ENCODE peak calls at places on chromosomes 2 and 18, in nine cellular contexts. I, X, U, T, Y, S, L, H and O are unnamed samples.

GRCh38 chr2:215579809-215580208 is 143.9 kb upstream of the FN1 start:
- DNase-seq in I (no peak), X (no peak), U (no peak), T (no peak), Y (no peak), S (no peak), L (no peak), H (no peak), O (peak)

GRCh38 chr2:200658278-200658864 is 72.6 kb downstream of the AOX1 start:
- DNase-seq in I (no peak), X (no peak), U (no peak), T (no peak), Y (no peak), S (peak), L (no peak), H (no peak), O (no peak)

GRCh38 chr2:175154670-175155082 is 13.3 kb downstream of the ATF2 start:
- DNase-seq in I (no peak), X (no peak), U (no peak), T (no peak), Y (no peak), S (no peak), L (no peak), H (no peak), O (no peak)

GRCh38 chr2:42793314-42794270 is 1.2 kb upstream of the HAAO start:
- DNase-seq in I (no peak), X (no peak), U (no peak), T (no peak), Y (peak), S (no peak), L (peak), H (no peak), O (no peak)

GRCh38 chr18:72160504-72161445 is 383.4 kb downstream of the CBLN2 start:
- DNase-seq in I (no peak), X (no peak), U (no peak), T (no peak), Y (no peak), S (no peak), L (no peak), H (no peak), O (no peak)

GRCh38 chr2:159539701-159540100 is 76.6 kb downstream of the BAZ2B start:
- DNase-seq in I (no peak), X (no peak), U (no peak), T (no peak), Y (no peak), S (no peak), L (no peak), H (no peak), O (no peak)

GRCh38 chr2:230128943-230129342 is 60.2 kb upstream of the SLC16A14 start:
- DNase-seq in I (no peak), X (no peak), U (no peak), T (no peak), Y (no peak), S (peak), L (no peak), H (no peak), O (no peak)

GRCh38 chr2:104901037-104901851 is 47.3 kb downstream of the POU3F3 start:
- DNase-seq in I (no peak), X (no peak), U (no peak), T (no peak), Y (no peak), S (peak), L (no peak), H (no peak), O (no peak)

GRCh38 chr2:76870581-76870980 is 651.6 kb downstream of the LRRTM4 start:
- DNase-seq in I (no peak), X (no peak), U (no peak), T (no peak), Y (no peak), S (no peak), L (no peak), H (no peak), O (no peak)

GRCh38 chr2:66665124-66665984 is 230.4 kb downstream of the MEIS1 start:
- DNase-seq in I (no peak), X (no peak), U (no peak), T (no peak), Y (no peak), S (no peak), L (no peak), H (no peak), O (no peak)

GRCh38 chr2:25572638-25573037 is 100.7 kb downstream of the DTNB start:
- DNase-seq in I (no peak), X (no peak), U (no peak), T (no peak), Y (no peak), S (no peak), L (no peak), H (no peak), O (no peak)

GRCh38 chr2:166419616-166419934 is 43.8 kb upstream of the SCN9A start:
- DNase-seq in I (no peak), X (no peak), U (no peak), T (no peak), Y (no peak), S (no peak), L (no peak), H (no peak), O (no peak)

GRCh38 chr2:85648619-85649018 is 19.4 kb downstream of the SFTPB start:
- DNase-seq in I (peak), X (no peak), U (no peak), T (no peak), Y (no peak), S (no peak), L (no peak), H (no peak), O (no peak)

GRCh38 chr2:134231965-134232340 is 21.9 kb upstream of the MGAT5 start:
- DNase-seq in I (no peak), X (no peak), U (no peak), T (no peak), Y (no peak), S (no peak), L (no peak), H (no peak), O (no peak)

GRCh38 chr2:74199871-74200305 is 1.5 kb downstream of the MTHFD2 start:
- DNase-seq in I (no peak), X (no peak), U (no peak), T (no peak), Y (no peak), S (no peak), L (peak), H (no peak), O (no peak)

DNA sequence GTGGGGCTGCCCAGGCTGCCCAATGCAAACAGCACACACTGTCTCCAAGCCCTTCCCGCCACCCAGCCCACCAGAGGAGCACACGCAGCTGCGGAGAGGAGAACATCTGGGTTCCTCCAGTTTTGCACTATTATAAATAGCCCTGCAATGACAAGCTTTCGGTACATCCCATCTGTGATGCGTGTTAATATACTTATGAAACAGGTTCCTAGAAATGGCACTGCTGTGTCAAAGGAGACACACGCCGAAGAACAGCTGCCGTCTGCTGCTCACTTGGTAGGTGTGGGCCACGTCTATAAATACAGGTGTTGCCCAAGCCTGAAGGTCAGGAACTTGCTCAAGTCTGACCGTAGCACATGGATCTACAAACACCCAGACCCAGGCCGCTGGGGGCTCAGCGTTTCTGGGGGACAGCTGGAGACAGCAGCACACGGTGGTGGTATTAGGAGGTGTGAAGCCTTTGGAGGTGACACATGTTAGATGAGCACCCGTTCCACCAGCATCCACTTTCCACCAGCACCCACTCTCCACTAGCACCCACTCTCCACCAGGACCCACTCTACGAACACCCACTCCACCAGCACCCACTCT is 34.2 kb downstream of the PXDN start:
- DNase-seq in I (no peak), X (no peak), U (no peak), T (no peak), Y (no peak), S (no peak), L (no peak), H (no peak), O (no peak)
- TF ChIP-seq CTCF in I (no peak), X (no peak), U (no peak), T (no peak), Y (no peak), S (no peak), L (no peak), H (no peak), O (no peak)

GRCh38 chr2:38751847-38752410 is 768 bp upstream of the SRSF7 start:
- DNase-seq in I (peak), X (no peak), U (no peak), T (no peak), Y (no peak), S (no peak), L (no peak), H (no peak), O (no peak)

GRCh38 chr2:38750793-38751042 is 443 bp downstream of the SRSF7 start:
- DNase-seq in I (peak), X (no peak), U (no peak), T (peak), Y (peak), S (peak), L (peak), H (no peak), O (peak)

GRCh38 chr2:38751043-38751846 is at the start of gene SRSF7:
- DNase-seq in I (peak), X (peak), U (peak), T (peak), Y (peak), S (peak), L (peak), H (peak), O (peak)

GRCh38 chr2:38748857-38749804 is 2.0 kb downstream of the SRSF7 start:
- DNase-seq in I (no peak), X (no peak), U (no peak), T (no peak), Y (no peak), S (no peak), L (no peak), H (no peak), O (no peak)

DNA sequence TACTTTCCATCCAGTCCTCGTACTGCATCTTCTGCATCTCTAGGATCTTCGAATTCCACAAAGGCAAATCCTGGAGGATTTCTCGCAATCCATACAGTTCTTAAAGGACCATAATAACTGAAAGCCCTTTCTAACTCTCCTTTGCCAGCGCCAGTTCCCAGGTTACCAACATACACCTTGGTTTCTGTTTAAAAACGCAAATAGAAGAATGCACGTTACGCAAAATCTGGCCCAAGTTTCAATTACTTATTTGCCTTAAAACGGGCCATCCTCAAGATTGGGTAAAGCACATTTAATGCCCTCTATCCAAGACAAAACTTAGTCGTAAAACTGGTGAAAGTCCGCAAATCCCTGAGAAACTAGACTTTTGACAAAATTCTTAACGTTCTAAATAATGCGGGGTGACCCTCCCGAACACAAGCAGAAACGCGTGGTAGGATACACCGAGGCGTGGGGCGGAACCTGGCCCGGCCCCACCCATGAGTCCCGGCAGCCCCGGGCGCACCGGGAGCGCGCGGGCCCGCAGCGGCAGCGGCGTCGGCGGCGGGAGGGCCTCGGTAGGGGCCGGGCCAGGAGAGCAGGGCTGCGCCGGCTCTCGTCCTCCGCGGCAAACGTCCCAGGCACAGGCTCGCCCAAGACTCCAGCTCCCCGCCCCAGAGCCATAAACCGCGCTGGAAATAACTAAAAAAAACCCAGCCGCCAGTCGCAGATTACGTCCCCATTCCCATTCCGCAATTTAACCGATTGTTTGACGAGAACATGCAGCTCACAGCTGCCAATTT is 959 bp downstream of the SRSF7 start:
- DNase-seq in I (no peak), X (peak), U (no peak), T (peak), Y (peak), S (peak), L (peak), H (no peak), O (peak)
- TF ChIP-seq POLR2A in I (peak), X (peak), U (no peak), T (peak), Y (peak), S (no peak), L (peak), H (no peak), O (peak)

GRCh38 chr2:24050041-24050655 is 607 bp downstream of the FKBP1B start:
- DNase-seq in I (no peak), X (peak), U (no peak), T (peak), Y (peak), S (peak), L (no peak), H (no peak), O (no peak)
- H3K4me3 ChIP-seq in I (peak), X (peak), U (peak), T (peak), Y (peak), S (peak), L (peak), H (peak), O (peak)

GRCh38 chr18:25261768-25262167 is 90.2 kb downstream of the ZNF521 start:
- DNase-seq in I (no peak), X (no peak), U (no peak), T (no peak), Y (no peak), S (no peak), L (no peak), H (no peak), O (no peak)

DNA sequence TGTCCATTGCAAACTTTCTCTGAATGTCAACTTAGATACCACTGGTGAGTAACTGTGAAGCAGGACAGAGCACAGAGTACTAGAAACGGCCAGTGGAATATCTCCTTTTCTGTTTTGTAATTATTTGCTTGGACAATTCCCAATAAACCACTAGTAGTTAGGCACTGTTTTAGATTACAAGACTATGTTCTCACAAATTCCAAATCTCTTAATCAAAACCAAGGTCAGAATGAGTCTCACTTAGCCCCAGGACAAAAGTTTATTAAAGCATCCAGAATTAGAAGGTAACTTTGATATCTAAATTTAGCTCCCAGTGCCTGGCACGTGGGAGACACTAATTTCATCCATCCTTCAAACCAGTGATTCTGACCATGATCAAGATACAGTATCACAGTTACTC is 89.0 kb downstream of the ZNF521 start:
- DNase-seq in I (no peak), X (no peak), U (no peak), T (no peak), Y (no peak), S (no peak), L (no peak), H (no peak), O (no peak)
- TF ChIP-seq CTCF in I (no peak), X (no peak), U (no peak), T (no peak), Y (no peak), S (no peak), L (no peak), H (no peak), O (no peak)

GRCh38 chr2:241842620-241843211 is 16.0 kb downstream of the PDCD1 start:
- DNase-seq in I (no peak), X (peak), U (no peak), T (peak), Y (no peak), S (peak), L (peak), H (no peak), O (no peak)

GRCh38 chr2:241843321-241844065 is 15.2 kb downstream of the PDCD1 start:
- DNase-seq in I (no peak), X (peak), U (no peak), T (peak), Y (no peak), S (no peak), L (no peak), H (no peak), O (no peak)

GRCh38 chr2:241844831-241845578 is 13.7 kb downstream of the PDCD1 start:
- DNase-seq in I (no peak), X (no peak), U (no peak), T (peak), Y (no peak), S (no peak), L (no peak), H (no peak), O (no peak)

GRCh38 chr2:241842067-241842415 is 16.7 kb downstream of the PDCD1 start:
- DNase-seq in I (no peak), X (no peak), U (no peak), T (peak), Y (no peak), S (no peak), L (no peak), H (no peak), O (no peak)

DNA sequence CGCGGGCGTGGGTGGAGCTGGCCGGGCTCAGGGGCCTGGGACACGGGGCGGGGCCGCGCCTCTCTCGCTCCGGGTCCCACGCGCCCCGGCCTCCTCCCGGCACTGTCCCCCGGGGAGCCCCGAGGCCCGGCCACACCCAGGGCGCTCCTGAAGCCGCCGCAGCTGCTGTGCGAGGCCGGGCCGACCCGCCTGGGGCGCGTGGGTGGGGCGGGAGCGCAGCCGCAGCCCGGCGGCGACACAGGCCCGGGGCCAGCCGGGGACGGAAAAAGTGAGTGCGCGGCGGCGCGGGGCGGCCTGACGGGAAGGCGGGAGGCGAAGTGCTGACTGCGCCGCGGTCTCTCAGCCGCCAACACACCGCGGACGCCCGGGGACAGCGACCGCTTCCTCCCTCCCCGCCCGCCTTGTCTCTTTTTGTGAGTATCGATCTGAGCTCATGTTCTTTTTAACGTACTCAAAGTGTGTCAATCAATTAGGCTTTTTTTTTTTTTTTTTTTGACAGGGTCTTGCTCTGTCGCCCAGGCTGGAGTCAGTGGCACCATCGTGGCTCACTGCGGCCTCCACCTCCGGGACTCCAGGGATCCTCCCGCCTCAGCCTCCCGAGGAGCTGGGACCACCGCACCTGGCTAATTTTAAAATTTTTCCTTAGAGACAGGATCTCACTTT is 14.5 kb downstream of the PDCD1 start:
- DNase-seq in I (peak), X (peak), U (no peak), T (peak), Y (peak), S (peak), L (peak), H (no peak), O (peak)
- TF ChIP-seq POLR2A in I (no peak), X (no peak), U (no peak), T (no peak), Y (no peak), S (no peak), L (no peak), H (no peak), O (no peak)

DNA sequence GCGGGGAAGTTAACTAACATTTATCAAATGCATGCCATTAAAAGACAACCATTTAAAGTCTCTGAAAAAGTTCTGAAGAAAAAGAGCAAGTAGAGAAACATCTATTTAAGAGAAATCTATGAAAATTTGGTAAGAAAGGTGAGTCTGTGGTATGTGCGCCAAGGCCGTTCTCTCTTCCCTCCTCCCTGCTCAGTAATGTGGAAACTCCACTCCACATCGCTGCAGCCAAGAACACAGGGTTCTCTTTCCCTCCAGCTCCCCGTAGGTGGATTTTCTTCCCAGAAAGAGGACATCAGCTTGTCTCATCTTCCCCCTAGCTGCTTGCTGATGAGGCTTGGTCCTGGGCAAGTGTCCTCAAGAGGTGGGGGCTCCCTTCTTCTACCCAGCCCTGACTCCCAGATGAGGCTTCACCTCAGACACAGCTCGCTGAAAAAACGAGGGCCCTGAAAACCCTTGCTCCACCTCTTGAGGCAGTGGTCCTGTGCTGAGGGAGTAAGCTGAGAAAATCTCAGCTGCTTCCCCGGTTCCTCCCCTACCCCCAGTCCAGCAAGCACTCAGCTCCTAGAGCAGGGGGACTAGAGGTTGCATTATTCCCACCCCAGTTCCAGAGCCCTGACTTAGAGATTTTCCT is 45.8 kb upstream of the PTPRM start:
- DNase-seq in I (no peak), X (no peak), U (no peak), T (no peak), Y (no peak), S (no peak), L (no peak), H (no peak), O (no peak)
- H3K4me3 ChIP-seq in I (no peak), X (no peak), U (no peak), T (no peak), Y (no peak), S (no peak), L (no peak), H (no peak), O (no peak)

GRCh38 chr2:38740851-38741541 is 10.2 kb downstream of the SRSF7 start:
- DNase-seq in I (peak), X (peak), U (no peak), T (no peak), Y (no peak), S (no peak), L (no peak), H (no peak), O (no peak)
- TF ChIP-seq CTCF in I (peak), X (peak), U (peak), T (peak), Y (peak), S (peak), L (peak), H (peak), O (peak)

DNA sequence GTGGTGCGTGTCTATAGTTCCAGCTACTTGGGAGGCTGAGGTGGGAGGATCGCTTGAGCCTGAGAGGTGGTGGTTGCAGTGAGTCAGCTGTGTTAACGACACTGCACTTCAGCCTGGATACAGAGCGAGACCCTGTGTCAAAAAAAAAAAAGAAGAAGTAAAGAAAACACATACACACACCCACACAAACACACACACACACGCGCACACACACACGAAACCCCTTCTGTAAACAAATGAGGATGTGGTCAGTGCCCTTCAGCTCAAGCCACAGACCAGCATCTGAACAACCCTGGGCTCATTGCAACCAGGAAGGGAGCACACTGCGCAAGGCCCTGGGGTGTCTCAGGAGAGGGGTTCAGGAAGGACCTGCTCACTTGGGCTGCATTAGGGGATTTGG is 47.9 kb upstream of the KCNF1 start:
- DNase-seq in I (no peak), X (no peak), U (no peak), T (no peak), Y (no peak), S (no peak), L (peak), H (no peak), O (no peak)
- TF ChIP-seq POLR2A in I (no peak), X (no peak), U (no peak), T (no peak), Y (no peak), S (no peak), L (no peak), H (no peak), O (no peak)